ENCODE peak calls at places on chromosomes 3 and 15, in seven cellular contexts. R is stimulated activated CD4-positive, alpha-beta T cell treated with anti-CD3 and anti-CD28 coated beads, Interleukin-12 subunit alpha, Interleukin-12 subunit beta, amount 100 ng/mL, for 4 hours; B is GM12891; I is tibial artery; K is endothelial cell of umbilical vein; F is NCI-H748 treated with DMSO at 0.1 percent for 48 hours; C is Karpas-422. M is an unnamed sample.

GRCh38 chr3:52429031-52429430 is 15.9 kb downstream of the SEMA3G start:
- DNase-seq in R (no peak), B (no peak), I (peak), K (no peak), F (no peak), C (no peak), M (no peak)

GRCh38 chr3:98188553-98188952 is 22.1 kb downstream of the OR5H15 start:
- DNase-seq in R (no peak), B (peak), I (no peak), K (peak), F (no peak), C (peak), M (peak)

GRCh38 chr3:155323063-155323666 is 29.7 kb upstream of the STRIT1 start:
- DNase-seq in R (no peak), B (no peak), I (no peak), K (peak), F (peak), C (peak), M (peak)

GRCh38 chr3:175266993-175267960 is 408.1 kb downstream of the NAALADL2 start:
- DNase-seq in R (no peak), B (no peak), I (no peak), K (no peak), F (no peak), C (no peak), M (no peak)

GRCh38 chr3:139307601-139308146 is 36.1 kb upstream of the MRPS22 start:
- DNase-seq in R (no peak), B (no peak), I (no peak), K (no peak), F (no peak), C (no peak), M (no peak)

GRCh38 chr3:15204005-15204404 is 2.0 kb upstream of the CAPN7 start:
- DNase-seq in R (no peak), B (no peak), I (no peak), K (no peak), F (no peak), C (no peak), M (no peak)

GRCh38 chr3:149417174-149417573 is 39.7 kb upstream of the TM4SF1 start:
- DNase-seq in R (no peak), B (no peak), I (no peak), K (no peak), F (no peak), C (no peak), M (peak)

GRCh38 chr3:27722957-27723802 is 1.1 kb upstream of the EOMES start:
- DNase-seq in R (no peak), B (no peak), I (no peak), K (peak), F (no peak), C (no peak), M (no peak)

GRCh38 chr15:36966704-36967103 is 133.6 kb downstream of the MEIS2 start:
- DNase-seq in R (no peak), B (no peak), I (no peak), K (no peak), F (no peak), C (no peak), M (no peak)

GRCh38 chr3:127152676-127153505 is 40.0 kb upstream of the PRR23E start:
- DNase-seq in R (no peak), B (no peak), I (peak), K (no peak), F (no peak), C (no peak), M (no peak)

GRCh38 chr3:9041626-9042025 is 78.4 kb upstream of the RAD18 start:
- DNase-seq in R (no peak), B (no peak), I (no peak), K (no peak), F (no peak), C (no peak), M (no peak)

GRCh38 chr15:81820236-81820635 is 225.6 kb downstream of the MEX3B start:
- DNase-seq in R (no peak), B (no peak), I (no peak), K (no peak), F (no peak), C (no peak), M (no peak)

GRCh38 chr15:25418202-25418601 is 20.6 kb downstream of the UBE3A start:
- DNase-seq in R (no peak), B (no peak), I (no peak), K (no peak), F (no peak), C (no peak), M (no peak)

GRCh38 chr15:70833897-70834765 is 19.8 kb downstream of the LARP6 start:
- DNase-seq in R (no peak), B (no peak), I (no peak), K (peak), F (peak), C (no peak), M (no peak)

GRCh38 chr3:128997486-128997885 is 3.6 kb upstream of the CFAP92 start:
- DNase-seq in R (no peak), B (no peak), I (no peak), K (no peak), F (no peak), C (no peak), M (no peak)

GRCh38 chr3:150419076-150419868 is 11.2 kb downstream of the TSC22D2 start:
- DNase-seq in R (no peak), B (no peak), I (no peak), K (no peak), F (no peak), C (no peak), M (no peak)

GRCh38 chr3:21237638-21238037 is 513.4 kb downstream of the ZNF385D start:
- DNase-seq in R (no peak), B (no peak), I (no peak), K (no peak), F (no peak), C (no peak), M (no peak)